ENCODE peak calls at places on chromosomes 7 and 10, in seven cellular contexts. One of them, this sample, is unnamed.

GRCh38 chr7:94183289-94183749 is 179.2 kb upstream of the BET1 start:
- DNase-seq in B cell: no peak
- DNase-seq in ecto neural progenitor cell: no peak
- DNase-seq in activated CD8-positive, alpha-beta memory T cell treated with anti-CD3 and anti-CD28 coated beads for 24 hours: no peak
- DNase-seq in right cardiac atrium: peak; percentile 26
- DNase-seq in hippocampal formation: no peak
- DNase-seq in H9: no peak
- DNase-seq in this sample: no peak

GRCh38 chr10:124010024-124010423 is 83.4 kb downstream of the CHST15 start:
- DNase-seq in B cell: no peak
- DNase-seq in ecto neural progenitor cell: no peak
- DNase-seq in activated CD8-positive, alpha-beta memory T cell treated with anti-CD3 and anti-CD28 coated beads for 24 hours: no peak
- DNase-seq in right cardiac atrium: no peak
- DNase-seq in hippocampal formation: no peak
- DNase-seq in H9: no peak
- DNase-seq in this sample: no peak

GRCh38 chr7:95977994-95978393 is 205.6 kb downstream of the DYNC1I1 start:
- DNase-seq in B cell: no peak
- DNase-seq in ecto neural progenitor cell: no peak
- DNase-seq in activated CD8-positive, alpha-beta memory T cell treated with anti-CD3 and anti-CD28 coated beads for 24 hours: no peak
- DNase-seq in right cardiac atrium: no peak
- DNase-seq in hippocampal formation: no peak
- DNase-seq in H9: no peak
- DNase-seq in this sample: no peak

GRCh38 chr7:14937580-14937979 is 35.0 kb upstream of the DGKB start:
- DNase-seq in B cell: no peak
- DNase-seq in ecto neural progenitor cell: no peak
- DNase-seq in activated CD8-positive, alpha-beta memory T cell treated with anti-CD3 and anti-CD28 coated beads for 24 hours: no peak
- DNase-seq in right cardiac atrium: no peak
- DNase-seq in hippocampal formation: no peak
- DNase-seq in H9: no peak
- DNase-seq in this sample: no peak

GRCh38 chr10:90175161-90175681 is 473.8 kb downstream of the KIF20B start:
- DNase-seq in B cell: no peak
- DNase-seq in ecto neural progenitor cell: no peak
- DNase-seq in activated CD8-positive, alpha-beta memory T cell treated with anti-CD3 and anti-CD28 coated beads for 24 hours: no peak
- DNase-seq in right cardiac atrium: peak; percentile 44
- DNase-seq in hippocampal formation: no peak
- DNase-seq in H9: no peak
- DNase-seq in this sample: no peak

GRCh38 chr10:35079763-35080162 is 10.4 kb downstream of the CUL2 start:
- DNase-seq in B cell: no peak
- DNase-seq in ecto neural progenitor cell: no peak
- DNase-seq in activated CD8-positive, alpha-beta memory T cell treated with anti-CD3 and anti-CD28 coated beads for 24 hours: no peak
- DNase-seq in right cardiac atrium: no peak
- DNase-seq in hippocampal formation: no peak
- DNase-seq in H9: no peak
- DNase-seq in this sample: no peak

GRCh38 chr10:9579110-9579705 is 1438.5 kb upstream of the CELF2 start:
- DNase-seq in B cell: no peak
- DNase-seq in ecto neural progenitor cell: no peak
- DNase-seq in activated CD8-positive, alpha-beta memory T cell treated with anti-CD3 and anti-CD28 coated beads for 24 hours: no peak
- DNase-seq in right cardiac atrium: no peak
- DNase-seq in hippocampal formation: no peak
- DNase-seq in H9: no peak
- DNase-seq in this sample: no peak

GRCh38 chr7:153835104-153835503 is 217.1 kb upstream of the DPP6 start:
- DNase-seq in B cell: no peak
- DNase-seq in ecto neural progenitor cell: no peak
- DNase-seq in activated CD8-positive, alpha-beta memory T cell treated with anti-CD3 and anti-CD28 coated beads for 24 hours: no peak
- DNase-seq in right cardiac atrium: no peak
- DNase-seq in hippocampal formation: no peak
- DNase-seq in H9: no peak
- DNase-seq in this sample: no peak

GRCh38 chr7:82156168-82156567 is 287.4 kb downstream of the CACNA2D1 start:
- DNase-seq in B cell: no peak
- DNase-seq in ecto neural progenitor cell: no peak
- DNase-seq in activated CD8-positive, alpha-beta memory T cell treated with anti-CD3 and anti-CD28 coated beads for 24 hours: no peak
- DNase-seq in right cardiac atrium: no peak
- DNase-seq in hippocampal formation: no peak
- DNase-seq in H9: no peak
- DNase-seq in this sample: no peak

GRCh38 chr10:24428410-24428782 is 219.5 kb downstream of the KIAA1217 start:
- DNase-seq in B cell: no peak
- DNase-seq in ecto neural progenitor cell: no peak
- DNase-seq in activated CD8-positive, alpha-beta memory T cell treated with anti-CD3 and anti-CD28 coated beads for 24 hours: no peak
- DNase-seq in right cardiac atrium: no peak
- DNase-seq in hippocampal formation: no peak
- DNase-seq in H9: no peak
- DNase-seq in this sample: no peak

GRCh38 chr7:155810607-155811559 is 1.4 kb downstream of the SHH start:
- DNase-seq in B cell: no peak
- DNase-seq in ecto neural progenitor cell: peak; percentile 47
- DNase-seq in activated CD8-positive, alpha-beta memory T cell treated with anti-CD3 and anti-CD28 coated beads for 24 hours: no peak
- DNase-seq in right cardiac atrium: no peak
- DNase-seq in hippocampal formation: no peak
- DNase-seq in H9: no peak
- DNase-seq in this sample: no peak

GRCh38 chr7:137038706-137039105 is 170.3 kb downstream of the CHRM2 start:
- DNase-seq in B cell: no peak
- DNase-seq in ecto neural progenitor cell: no peak
- DNase-seq in activated CD8-positive, alpha-beta memory T cell treated with anti-CD3 and anti-CD28 coated beads for 24 hours: no peak
- DNase-seq in right cardiac atrium: no peak
- DNase-seq in hippocampal formation: no peak
- DNase-seq in H9: no peak
- DNase-seq in this sample: no peak

GRCh38 chr10:90745565-90745964 is 112.3 kb downstream of the HTR7 start:
- DNase-seq in B cell: no peak
- DNase-seq in ecto neural progenitor cell: no peak
- DNase-seq in activated CD8-positive, alpha-beta memory T cell treated with anti-CD3 and anti-CD28 coated beads for 24 hours: no peak
- DNase-seq in right cardiac atrium: no peak
- DNase-seq in hippocampal formation: no peak
- DNase-seq in H9: no peak
- DNase-seq in this sample: no peak

GRCh38 chr10:132708441-132708840 is 77.5 kb downstream of the NKX6-2 start:
- DNase-seq in B cell: no peak
- DNase-seq in ecto neural progenitor cell: no peak
- DNase-seq in activated CD8-positive, alpha-beta memory T cell treated with anti-CD3 and anti-CD28 coated beads for 24 hours: no peak
- DNase-seq in right cardiac atrium: no peak
- DNase-seq in hippocampal formation: peak; percentile 37
- DNase-seq in H9: peak; percentile 17
- DNase-seq in this sample: no peak

GRCh38 chr7:55075464-55075971 is 56.7 kb downstream of the EGFR start:
- DNase-seq in B cell: no peak
- DNase-seq in ecto neural progenitor cell: no peak
- DNase-seq in activated CD8-positive, alpha-beta memory T cell treated with anti-CD3 and anti-CD28 coated beads for 24 hours: no peak
- DNase-seq in right cardiac atrium: no peak
- DNase-seq in hippocampal formation: no peak
- DNase-seq in H9: no peak
- DNase-seq in this sample: peak; percentile 85

GRCh38 chr10:14181197-14181936 is 149.4 kb downstream of the FRMD4A start:
- DNase-seq in B cell: no peak
- DNase-seq in ecto neural progenitor cell: no peak
- DNase-seq in activated CD8-positive, alpha-beta memory T cell treated with anti-CD3 and anti-CD28 coated beads for 24 hours: no peak
- DNase-seq in right cardiac atrium: no peak
- DNase-seq in hippocampal formation: no peak
- DNase-seq in H9: no peak
- DNase-seq in this sample: no peak

GRCh38 chr10:21505711-21506278 is 19.7 kb downstream of the SKIDA1 start:
- DNase-seq in B cell: no peak
- DNase-seq in ecto neural progenitor cell: no peak
- DNase-seq in activated CD8-positive, alpha-beta memory T cell treated with anti-CD3 and anti-CD28 coated beads for 24 hours: no peak
- DNase-seq in right cardiac atrium: no peak
- DNase-seq in hippocampal formation: no peak
- DNase-seq in H9: no peak
- DNase-seq in this sample: peak; percentile 68

GRCh38 chr10:43843331-43844101 is 194.8 kb upstream of the ZNF32 start:
- DNase-seq in B cell: no peak
- DNase-seq in ecto neural progenitor cell: peak; percentile 27
- DNase-seq in activated CD8-positive, alpha-beta memory T cell treated with anti-CD3 and anti-CD28 coated beads for 24 hours: no peak
- DNase-seq in right cardiac atrium: peak; percentile 70
- DNase-seq in hippocampal formation: no peak
- DNase-seq in H9: no peak
- DNase-seq in this sample: no peak

GRCh38 chr10:50234486-50234885 is 16.8 kb downstream of the ASAH2 start:
- DNase-seq in B cell: no peak
- DNase-seq in ecto neural progenitor cell: no peak
- DNase-seq in activated CD8-positive, alpha-beta memory T cell treated with anti-CD3 and anti-CD28 coated beads for 24 hours: no peak
- DNase-seq in right cardiac atrium: no peak
- DNase-seq in hippocampal formation: no peak
- DNase-seq in H9: no peak
- DNase-seq in this sample: no peak

GRCh38 chr10:101367569-101368453 is 13.8 kb downstream of the BTRC start:
- DNase-seq in B cell: no peak
- DNase-seq in ecto neural progenitor cell: no peak
- DNase-seq in activated CD8-positive, alpha-beta memory T cell treated with anti-CD3 and anti-CD28 coated beads for 24 hours: no peak
- DNase-seq in right cardiac atrium: no peak
- DNase-seq in hippocampal formation: no peak
- DNase-seq in H9: no peak
- DNase-seq in this sample: no peak

GRCh38 chr10:789831-790701 is 100.6 kb upstream of the DIP2C start:
- DNase-seq in B cell: no peak
- DNase-seq in ecto neural progenitor cell: peak; percentile 52
- DNase-seq in activated CD8-positive, alpha-beta memory T cell treated with anti-CD3 and anti-CD28 coated beads for 24 hours: peak; percentile 43
- DNase-seq in right cardiac atrium: no peak
- DNase-seq in hippocampal formation: no peak
- DNase-seq in H9: no peak
- DNase-seq in this sample: peak; percentile 33

GRCh38 chr7:31540786-31541185 is 26.9 kb downstream of the ITPRID1 start:
- DNase-seq in B cell: no peak
- DNase-seq in ecto neural progenitor cell: no peak
- DNase-seq in activated CD8-positive, alpha-beta memory T cell treated with anti-CD3 and anti-CD28 coated beads for 24 hours: no peak
- DNase-seq in right cardiac atrium: no peak
- DNase-seq in hippocampal formation: no peak
- DNase-seq in H9: no peak
- DNase-seq in this sample: no peak

GRCh38 chr10:116880716-116881440 is 31.6 kb downstream of the ENO4 start:
- DNase-seq in B cell: no peak
- DNase-seq in ecto neural progenitor cell: no peak
- DNase-seq in activated CD8-positive, alpha-beta memory T cell treated with anti-CD3 and anti-CD28 coated beads for 24 hours: no peak
- DNase-seq in right cardiac atrium: no peak
- DNase-seq in hippocampal formation: no peak
- DNase-seq in H9: no peak
- DNase-seq in this sample: no peak

GRCh38 chr10:25017247-25017590 is 807 bp downstream of the THNSL1 start:
- DNase-seq in B cell: no peak
- DNase-seq in ecto neural progenitor cell: no peak
- DNase-seq in activated CD8-positive, alpha-beta memory T cell treated with anti-CD3 and anti-CD28 coated beads for 24 hours: peak; percentile 76
- DNase-seq in right cardiac atrium: no peak
- DNase-seq in hippocampal formation: no peak
- DNase-seq in H9: no peak
- DNase-seq in this sample: no peak

GRCh38 chr10:96951954-96952353 is 119.9 kb downstream of the LCOR start:
- DNase-seq in B cell: no peak
- DNase-seq in ecto neural progenitor cell: no peak
- DNase-seq in activated CD8-positive, alpha-beta memory T cell treated with anti-CD3 and anti-CD28 coated beads for 24 hours: no peak
- DNase-seq in right cardiac atrium: no peak
- DNase-seq in hippocampal formation: no peak
- DNase-seq in H9: no peak
- DNase-seq in this sample: no peak

GRCh38 chr7:157845203-157845810 is 508.5 kb downstream of the DNAJB6 start:
- DNase-seq in B cell: no peak
- DNase-seq in ecto neural progenitor cell: no peak
- DNase-seq in activated CD8-positive, alpha-beta memory T cell treated with anti-CD3 and anti-CD28 coated beads for 24 hours: no peak
- DNase-seq in right cardiac atrium: no peak
- DNase-seq in hippocampal formation: no peak
- DNase-seq in H9: no peak
- DNase-seq in this sample: no peak